ENCODE peak calls at places on chromosomes 2 and 18, in five cellular contexts. T is foreskin fibroblast, O is ovary, F is GM23338, P is pancreas. N is an unnamed sample.

GRCh38 chr18:64407606-64408005 is 258.7 kb upstream of the LINC00305 start:
- DNase-seq in T (no peak), O (no peak), F (no peak), P (no peak), N (no peak)

GRCh38 chr2:156476516-156477206 is 40.5 kb downstream of the GPD2 start:
- DNase-seq in T (peak), O (no peak), F (no peak), P (no peak), N (no peak)

GRCh38 chr18:79947054-79947755 is 4.2 kb downstream of the SLC66A2 start:
- DNase-seq in T (peak), O (peak), F (no peak), P (no peak), N (no peak)

GRCh38 chr18:22320736-22321135 is 97.0 kb downstream of the CTAGE1 start:
- DNase-seq in T (no peak), O (no peak), F (no peak), P (no peak), N (no peak)

GRCh38 chr2:159684796-159685195 is 27.5 kb upstream of the MARCHF7 start:
- DNase-seq in T (peak), O (no peak), F (no peak), P (no peak), N (no peak)

GRCh38 chr2:58594175-58594574 is 353.1 kb upstream of the FANCL start:
- DNase-seq in T (peak), O (no peak), F (peak), P (no peak), N (no peak)

GRCh38 chr18:32661486-32662299 is 111.1 kb downstream of the KLHL14 start:
- DNase-seq in T (no peak), O (no peak), F (no peak), P (no peak), N (no peak)

GRCh38 chr18:38368886-38369285 is 803.3 kb upstream of the CELF4 start:
- DNase-seq in T (peak), O (no peak), F (no peak), P (no peak), N (no peak)

GRCh38 chr2:69629921-69630608 is 13.5 kb downstream of the AAK1 start:
- DNase-seq in T (no peak), O (no peak), F (peak), P (no peak), N (no peak)

GRCh38 chr2:15974203-15974452 is 33.8 kb downstream of the MYCN start:
- DNase-seq in T (no peak), O (no peak), F (no peak), P (no peak), N (no peak)

GRCh38 chr18:32803571-32803970 is 30.7 kb upstream of the KLHL14 start:
- DNase-seq in T (no peak), O (no peak), F (no peak), P (no peak), N (no peak)

GRCh38 chr2:125652260-125652659 is 1003.7 kb upstream of the GYPC start:
- DNase-seq in T (no peak), O (no peak), F (no peak), P (no peak), N (no peak)

GRCh38 chr2:238814815-238815214 is 33.1 kb upstream of the TWIST2 start:
- DNase-seq in T (no peak), O (no peak), F (no peak), P (no peak), N (no peak)

GRCh38 chr2:127083819-127084503 is 23.0 kb downstream of the BIN1 start:
- DNase-seq in T (peak), O (peak), F (no peak), P (no peak), N (peak)

DNA sequence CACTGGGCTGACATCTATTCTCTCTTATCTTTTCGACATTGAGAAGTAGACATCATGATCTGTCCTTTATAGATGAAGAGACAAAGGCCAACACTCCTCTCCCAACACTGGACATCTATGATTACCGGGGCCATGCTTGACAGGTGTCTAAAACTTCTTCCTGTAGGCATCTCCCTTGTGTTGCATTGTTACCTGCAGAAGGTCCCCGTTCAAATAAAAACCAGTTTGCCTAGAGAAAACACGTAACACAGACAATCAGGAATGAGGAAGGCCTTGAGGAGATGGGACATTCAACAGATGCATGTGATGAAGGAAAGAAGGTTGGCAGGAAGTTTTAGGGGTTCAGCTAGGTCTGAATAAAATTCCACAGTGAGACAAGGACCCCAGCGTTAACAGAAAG is 70.8 kb upstream of the ST8SIA3 start:
- DNase-seq in T (no peak), O (no peak), F (no peak), P (no peak), N (no peak)
- TF ChIP-seq CTCF in T (no peak), O (no peak), F (no peak), P (no peak), N (no peak)

GRCh38 chr2:207692206-207693065 is 19.0 kb upstream of the CCNYL1 start:
- DNase-seq in T (peak), O (no peak), F (peak), P (peak), N (no peak)
- TF ChIP-seq CTCF in T (peak), O (no peak), F (peak), P (peak), N (peak)

DNA sequence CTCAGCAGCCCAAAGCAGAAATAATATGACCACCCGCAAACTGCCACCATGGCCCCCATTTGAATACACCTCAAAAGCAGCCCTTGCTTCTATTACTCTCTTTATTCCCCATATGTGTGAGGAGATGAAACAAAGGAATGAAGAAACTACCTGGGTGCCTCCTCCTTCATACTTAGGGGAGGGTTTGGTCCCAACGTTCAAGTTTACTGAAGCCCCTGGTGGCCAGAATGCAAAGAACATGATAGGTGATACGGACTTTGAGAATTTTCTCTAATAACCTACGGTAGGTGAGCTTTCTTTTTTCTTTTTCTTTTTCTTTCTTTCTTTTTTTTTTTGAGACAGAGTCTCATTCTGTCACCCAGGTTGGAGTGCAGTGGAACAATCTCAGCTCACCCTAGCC is 110.3 kb upstream of the FBXO11 start:
- DNase-seq in T (no peak), O (no peak), F (peak), P (no peak), N (no peak)
- TF ChIP-seq CTCF in T (no peak), O (no peak), F (peak), P (no peak), N (no peak)

GRCh38 chr2:135531231-135532197 is at the start of gene R3HDM1:
- DNase-seq in T (peak), O (peak), F (peak), P (peak), N (peak)
- TF ChIP-seq CTCF in T (no peak), O (peak), F (no peak), P (no peak), N (no peak)

DNA sequence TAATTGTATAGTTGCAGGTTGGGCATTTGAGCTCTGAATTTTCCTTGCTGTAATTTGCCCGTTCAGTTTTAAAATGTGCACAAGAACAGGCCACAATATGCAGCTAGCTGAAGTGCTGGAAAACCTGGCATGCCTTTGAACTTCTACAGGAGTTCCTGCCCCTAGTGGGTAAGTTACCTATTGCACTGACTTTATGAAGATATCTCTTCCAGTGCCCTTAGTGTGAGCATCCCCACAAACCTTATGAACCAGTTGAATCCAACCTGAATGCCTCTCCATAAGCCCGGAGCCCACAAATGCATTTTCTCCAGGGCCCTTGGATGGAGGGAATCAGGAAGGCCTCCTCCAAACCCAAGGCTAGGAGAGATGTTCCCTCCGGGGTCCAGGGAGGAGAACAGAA is 106.8 kb downstream of the XRCC5 start:
- DNase-seq in T (peak), O (no peak), F (peak), P (no peak), N (no peak)
- TF ChIP-seq CTCF in T (peak), O (no peak), F (peak), P (peak), N (no peak)